ENCODE peak calls at places on chromosomes 4 and X, in seven cellular contexts. Y is C1 segment of cervical spinal cord; E is HT-29; S is A549; A is activated naive CD4-positive, alpha-beta T cell; F is hepatic stellate cell; M is ovary. V is an unnamed sample.

GRCh38 chr4:1382776-1383727 is 23.2 kb downstream of the NKX1-1 start:
- DNase-seq in Y (no peak), E (no peak), S (no peak), A (no peak), F (no peak), M (no peak), V (no peak)

GRCh38 chr4:77358315-77358928 is 201.4 kb downstream of the CCNG2 start:
- DNase-seq in Y (peak; percentile 3), E (peak; percentile 58), S (peak; percentile 8), A (no peak), F (peak; percentile 29), M (no peak), V (no peak)

GRCh38 chr4:159013692-159014091 is 89.2 kb upstream of the RAPGEF2 start:
- DNase-seq in Y (no peak), E (no peak), S (no peak), A (no peak), F (no peak), M (no peak), V (no peak)

GRCh38 chrX:84363674-84364073 is 138.6 kb downstream of the HDX start:
- DNase-seq in Y (no peak), E (no peak), S (no peak), A (no peak), F (no peak), M (no peak), V (no peak)

GRCh38 chr4:64756016-64756415 is 346.8 kb upstream of the TECRL start:
- DNase-seq in Y (no peak), E (no peak), S (no peak), A (no peak), F (no peak), M (no peak), V (no peak)

GRCh38 chr4:186693159-186693815 is 30.4 kb downstream of the FAT1 start:
- DNase-seq in Y (no peak), E (peak; percentile 74), S (peak; percentile 74), A (no peak), F (peak; percentile 75), M (no peak), V (peak; percentile 78)

GRCh38 chr4:10783351-10783750 is 98.8 kb upstream of the CLNK start:
- DNase-seq in Y (no peak), E (no peak), S (no peak), A (no peak), F (peak; percentile 46), M (no peak), V (no peak)

GRCh38 chr4:8346838-8347605 is 77.5 kb downstream of the HTRA3 start:
- DNase-seq in Y (no peak), E (no peak), S (no peak), A (no peak), F (no peak), M (peak; percentile 59), V (no peak)

GRCh38 chrX:13167444-13168207 is 123.2 kb upstream of the FAM9C start:
- DNase-seq in Y (no peak), E (no peak), S (no peak), A (no peak), F (no peak), M (no peak), V (no peak)

GRCh38 chr4:78345237-78345636 is 206.3 kb upstream of the ANXA3 start:
- DNase-seq in Y (no peak), E (no peak), S (no peak), A (no peak), F (no peak), M (no peak), V (no peak)

GRCh38 chr4:156662921-156663320 is 308.7 kb downstream of the PDGFC start:
- DNase-seq in Y (no peak), E (no peak), S (no peak), A (no peak), F (no peak), M (no peak), V (no peak)

GRCh38 chr4:15778742-15779231 is 659 bp downstream of the CD38 start:
- DNase-seq in Y (no peak), E (no peak), S (peak; percentile 41), A (peak; percentile 35), F (peak; percentile 15), M (no peak), V (peak; percentile 48)

GRCh38 chr4:54423066-54423465 is 194.0 kb downstream of the PDGFRA start:
- DNase-seq in Y (no peak), E (no peak), S (no peak), A (no peak), F (no peak), M (no peak), V (no peak)

GRCh38 chrX:109856974-109857373 is 123.9 kb upstream of the ACSL4 start:
- DNase-seq in Y (no peak), E (peak; percentile 61), S (peak; percentile 18), A (no peak), F (no peak), M (no peak), V (no peak)

GRCh38 chrX:42837092-42837726 is 59.2 kb upstream of the PPP1R2C start:
- DNase-seq in Y (no peak), E (no peak), S (no peak), A (no peak), F (no peak), M (no peak), V (no peak)

GRCh38 chr4:54723220-54723619 is 65.5 kb downstream of the KIT start:
- DNase-seq in Y (no peak), E (no peak), S (no peak), A (no peak), F (no peak), M (no peak), V (no peak)

V was measured in lung.